ENCODE peak calls at places on chromosome 10, in six cellular contexts. One of them, this sample, is unnamed.

GRCh38 chr10:62561151-62561550 is 187.0 kb downstream of the ZNF365 start:
- DNase-seq in uterus: no peak
- DNase-seq in heart left ventricle: no peak
- DNase-seq in ovary: no peak
- DNase-seq in GM12878: no peak
- DNase-seq in stomach: no peak
- DNase-seq in this sample: no peak

GRCh38 chr10:125955766-125956165 is 59.4 kb downstream of the FANK1 start:
- DNase-seq in uterus: no peak
- DNase-seq in heart left ventricle: no peak
- DNase-seq in ovary: no peak
- DNase-seq in GM12878: no peak
- DNase-seq in stomach: no peak
- DNase-seq in this sample: no peak

GRCh38 chr10:5195727-5196374 is 786 bp upstream of the AKR1C4 start:
- DNase-seq in uterus: no peak
- DNase-seq in heart left ventricle: no peak
- DNase-seq in ovary: no peak
- DNase-seq in GM12878: no peak
- DNase-seq in stomach: no peak
- DNase-seq in this sample: no peak

GRCh38 chr10:124599588-124600050 is 138.0 kb downstream of the LHPP start:
- DNase-seq in uterus: no peak
- DNase-seq in heart left ventricle: peak
- DNase-seq in ovary: no peak
- DNase-seq in GM12878: no peak
- DNase-seq in stomach: no peak
- DNase-seq in this sample: no peak

GRCh38 chr10:44854693-44855350 is 56.3 kb upstream of the TMEM72 start:
- DNase-seq in uterus: no peak
- DNase-seq in heart left ventricle: no peak
- DNase-seq in ovary: no peak
- DNase-seq in GM12878: no peak
- DNase-seq in stomach: no peak
- DNase-seq in this sample: no peak

GRCh38 chr10:23467024-23467423 is 28.1 kb downstream of the OTUD1 start:
- DNase-seq in uterus: no peak
- DNase-seq in heart left ventricle: no peak
- DNase-seq in ovary: no peak
- DNase-seq in GM12878: no peak
- DNase-seq in stomach: no peak
- DNase-seq in this sample: no peak

GRCh38 chr10:19169684-19170083 is 121.1 kb downstream of the MALRD1 start:
- DNase-seq in uterus: no peak
- DNase-seq in heart left ventricle: no peak
- DNase-seq in ovary: no peak
- DNase-seq in GM12878: no peak
- DNase-seq in stomach: no peak
- DNase-seq in this sample: no peak

GRCh38 chr10:123475466-123475865 is 190.7 kb upstream of the GPR26 start:
- DNase-seq in uterus: no peak
- DNase-seq in heart left ventricle: no peak
- DNase-seq in ovary: no peak
- DNase-seq in GM12878: no peak
- DNase-seq in stomach: no peak
- DNase-seq in this sample: no peak

GRCh38 chr10:31261502-31262311 is 57.3 kb upstream of the ZEB1 start:
- DNase-seq in uterus: no peak
- DNase-seq in heart left ventricle: no peak
- DNase-seq in ovary: no peak
- DNase-seq in GM12878: no peak
- DNase-seq in stomach: no peak
- DNase-seq in this sample: peak

GRCh38 chr10:57579926-57580325 is 687.8 kb downstream of the IPMK start:
- DNase-seq in uterus: no peak
- DNase-seq in heart left ventricle: no peak
- DNase-seq in ovary: no peak
- DNase-seq in GM12878: no peak
- DNase-seq in stomach: no peak
- DNase-seq in this sample: peak

GRCh38 chr10:6669269-6669859 is 89.3 kb upstream of the PRKCQ start:
- DNase-seq in uterus: no peak
- DNase-seq in heart left ventricle: no peak
- DNase-seq in ovary: no peak
- DNase-seq in GM12878: no peak
- DNase-seq in stomach: no peak
- DNase-seq in this sample: no peak

DNA sequence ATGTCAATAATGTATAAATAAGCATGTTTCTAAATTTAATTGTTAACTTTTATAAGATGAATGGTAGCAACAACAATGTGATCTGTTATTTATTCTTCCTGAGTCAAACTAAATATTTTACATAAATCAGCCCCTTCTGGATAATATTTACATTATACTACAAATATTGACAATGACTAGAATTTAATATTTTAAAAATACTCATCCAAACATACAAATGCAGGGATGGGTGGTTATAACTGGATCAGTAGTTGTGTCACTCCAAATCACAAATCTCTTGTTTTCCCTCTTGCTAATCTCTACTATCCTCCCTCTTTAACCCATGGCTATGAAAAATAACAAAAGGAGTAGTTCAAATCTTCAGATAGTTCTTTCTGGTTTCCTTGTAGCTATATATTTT is 407.0 kb downstream of the HTR7 start:
- DNase-seq in uterus: no peak
- DNase-seq in heart left ventricle: no peak
- DNase-seq in ovary: no peak
- DNase-seq in GM12878: no peak
- DNase-seq in stomach: no peak
- DNase-seq in this sample: no peak
- TF ChIP-seq POLR2A in uterus: no peak
- TF ChIP-seq POLR2A in heart left ventricle: no peak
- TF ChIP-seq POLR2A in ovary: no peak
- TF ChIP-seq POLR2A in GM12878: no peak
- TF ChIP-seq POLR2A in stomach: no peak
- TF ChIP-seq POLR2A in this sample: no peak

GRCh38 chr10:91220194-91220953 is at the start of gene PCGF5:
- DNase-seq in uterus: peak
- DNase-seq in heart left ventricle: peak
- DNase-seq in ovary: peak
- DNase-seq in GM12878: no peak
- DNase-seq in stomach: peak
- DNase-seq in this sample: peak
- TF ChIP-seq POLR2A in uterus: peak
- TF ChIP-seq POLR2A in heart left ventricle: peak
- TF ChIP-seq POLR2A in ovary: no peak
- TF ChIP-seq POLR2A in GM12878: peak
- TF ChIP-seq POLR2A in stomach: no peak
- TF ChIP-seq POLR2A in this sample: peak

GRCh38 chr10:100998991-100999741 is 442 bp upstream of the LZTS2 start:
- DNase-seq in uterus: peak
- DNase-seq in heart left ventricle: peak
- DNase-seq in ovary: peak
- DNase-seq in GM12878: no peak
- DNase-seq in stomach: peak
- DNase-seq in this sample: peak
- TF ChIP-seq POLR2A in uterus: peak
- TF ChIP-seq POLR2A in heart left ventricle: peak
- TF ChIP-seq POLR2A in ovary: peak
- TF ChIP-seq POLR2A in GM12878: peak
- TF ChIP-seq POLR2A in stomach: no peak
- TF ChIP-seq POLR2A in this sample: peak

GRCh38 chr10:119254355-119254754 is 47.0 kb downstream of the GRK5 start:
- DNase-seq in uterus: no peak
- DNase-seq in heart left ventricle: peak
- DNase-seq in ovary: no peak
- DNase-seq in GM12878: no peak
- DNase-seq in stomach: no peak
- DNase-seq in this sample: no peak

GRCh38 chr10:119251315-119251708 is 43.9 kb downstream of the GRK5 start:
- DNase-seq in uterus: peak
- DNase-seq in heart left ventricle: peak
- DNase-seq in ovary: peak
- DNase-seq in GM12878: no peak
- DNase-seq in stomach: no peak
- DNase-seq in this sample: no peak

GRCh38 chr10:119252051-119252465 is 44.7 kb downstream of the GRK5 start:
- DNase-seq in uterus: peak
- DNase-seq in heart left ventricle: peak
- DNase-seq in ovary: peak
- DNase-seq in GM12878: no peak
- DNase-seq in stomach: no peak
- DNase-seq in this sample: no peak

GRCh38 chr10:119252470-119253151 is 45.2 kb downstream of the GRK5 start:
- DNase-seq in uterus: no peak
- DNase-seq in heart left ventricle: peak
- DNase-seq in ovary: no peak
- DNase-seq in GM12878: no peak
- DNase-seq in stomach: no peak
- DNase-seq in this sample: no peak

GRCh38 chr10:119253433-119254174 is 46.2 kb downstream of the GRK5 start:
- DNase-seq in uterus: peak
- DNase-seq in heart left ventricle: peak
- DNase-seq in ovary: peak
- DNase-seq in GM12878: no peak
- DNase-seq in stomach: no peak
- DNase-seq in this sample: peak
- TF ChIP-seq POLR2A in uterus: no peak
- TF ChIP-seq POLR2A in heart left ventricle: no peak
- TF ChIP-seq POLR2A in ovary: no peak
- TF ChIP-seq POLR2A in GM12878: no peak
- TF ChIP-seq POLR2A in stomach: no peak
- TF ChIP-seq POLR2A in this sample: no peak

GRCh38 chr10:102422586-102423129 is 2.0 kb downstream of the FBXL15 start:
- DNase-seq in uterus: peak
- DNase-seq in heart left ventricle: peak
- DNase-seq in ovary: peak
- DNase-seq in GM12878: no peak
- DNase-seq in stomach: peak
- DNase-seq in this sample: no peak
- TF ChIP-seq POLR2A in uterus: no peak
- TF ChIP-seq POLR2A in heart left ventricle: peak
- TF ChIP-seq POLR2A in ovary: no peak
- TF ChIP-seq POLR2A in GM12878: peak
- TF ChIP-seq POLR2A in stomach: no peak
- TF ChIP-seq POLR2A in this sample: no peak

GRCh38 chr10:95837368-95837776 is 70.4 kb upstream of the CC2D2B start:
- DNase-seq in uterus: no peak
- DNase-seq in heart left ventricle: no peak
- DNase-seq in ovary: no peak
- DNase-seq in GM12878: no peak
- DNase-seq in stomach: no peak
- DNase-seq in this sample: no peak
- TF ChIP-seq POLR2A in uterus: no peak
- TF ChIP-seq POLR2A in heart left ventricle: no peak
- TF ChIP-seq POLR2A in ovary: no peak
- TF ChIP-seq POLR2A in GM12878: peak
- TF ChIP-seq POLR2A in stomach: no peak
- TF ChIP-seq POLR2A in this sample: no peak